ENCODE peak calls at places on chromosome 9, in four cellular contexts. R is GM12878, S is OCI-LY7, F is fibroblast of lung. I is an unnamed sample.

GRCh38 chr9:6758418-6759113 is 793 bp downstream of the KDM4C start:
- DNase-seq in R (no peak), F (peak; percentile 16), S (peak; percentile 69), I (peak; percentile 62)

GRCh38 chr9:4068449-4068848 is 231.4 kb downstream of the GLIS3 start:
- DNase-seq in R (no peak), F (no peak), S (no peak), I (no peak)

GRCh38 chr9:631596-631995 is 209.9 kb upstream of the DMRT1 start:
- DNase-seq in F (no peak), S (no peak), R (no peak), I (no peak)

GRCh38 chr9:6214451-6214850 is 1.2 kb upstream of the IL33 start:
- DNase-seq in F (no peak), S (no peak), R (no peak), I (no peak)

GRCh38 chr9:100540327-100540726 is 37.6 kb upstream of the CAVIN4 start:
- DNase-seq in R (no peak), S (no peak), F (no peak), I (peak; percentile 21)

GRCh38 chr9:15482146-15482545 is 28.6 kb downstream of the PSIP1 start:
- DNase-seq in S (no peak), R (no peak), F (peak; percentile 12), I (no peak)

GRCh38 chr9:91298304-91298703 is 63.4 kb downstream of the AUH start:
- DNase-seq in F (peak; percentile 91), R (no peak), S (no peak), I (no peak)

GRCh38 chr9:2299156-2299842 is 284.2 kb downstream of the SMARCA2 start:
- DNase-seq in R (no peak), S (no peak), F (no peak), I (no peak)

GRCh38 chr9:17018540-17019196 is 116.2 kb upstream of the CNTLN start:
- DNase-seq in R (no peak), F (no peak), S (no peak), I (no peak)

GRCh38 chr9:124297915-124298645 is 40.3 kb downstream of the NEK6 start:
- DNase-seq in S (no peak), R (no peak), F (no peak), I (no peak)
- H4K20me1 ChIP-seq in S (no peaks in the 10 kb centered on the region), R (peaks cover 47% of the 10 kb centered on the region), F (no peaks in the 10 kb centered on the region), I (no peaks in the 10 kb centered on the region)

DNA sequence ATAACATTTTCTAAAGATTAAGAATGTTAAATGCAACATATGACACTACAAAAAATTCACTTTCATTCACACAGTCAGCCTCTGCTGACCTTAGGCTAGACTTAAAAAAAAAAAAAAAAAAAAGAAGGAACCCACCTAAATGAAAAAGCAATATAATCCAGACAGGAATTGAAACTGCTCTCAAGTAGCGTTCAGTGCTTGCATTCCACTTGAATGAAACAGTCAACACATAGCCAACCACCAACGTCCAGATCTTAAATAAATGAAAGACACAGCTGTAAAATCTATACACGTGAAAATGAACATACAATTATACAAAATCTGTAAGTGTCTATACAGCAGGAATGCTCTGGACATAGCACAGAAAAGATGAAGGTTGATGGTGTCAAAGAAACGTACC is 11.4 kb downstream of the TMEM245 start:
- DNase-seq in S (peak; percentile 79), R (no peak), F (peak; percentile 56), I (no peak)
- H3K4me1 ChIP-seq in S (peaks cover 76% of the 10 kb centered on the region), R (peaks cover 18% of the 10 kb centered on the region), F (peaks cover 18% of the 10 kb centered on the region), I (peaks cover 24% of the 10 kb centered on the region)

GRCh38 chr9:136086213-136086881 is 8.7 kb downstream of the NACC2 start:
- DNase-seq in F (no peak), S (no peak), R (no peak), I (no peak)

GRCh38 chr9:136086951-136087740 is 7.9 kb downstream of the NACC2 start:
- DNase-seq in F (no peak), S (no peak), R (no peak), I (no peak)

GRCh38 chr9:136088481-136088938 is 6.6 kb downstream of the NACC2 start:
- DNase-seq in S (no peak), F (no peak), R (no peak), I (no peak)

GRCh38 chr9:136088939-136089696 is 6.0 kb downstream of the NACC2 start:
- DNase-seq in R (no peak), F (no peak), S (no peak), I (no peak)

DNA sequence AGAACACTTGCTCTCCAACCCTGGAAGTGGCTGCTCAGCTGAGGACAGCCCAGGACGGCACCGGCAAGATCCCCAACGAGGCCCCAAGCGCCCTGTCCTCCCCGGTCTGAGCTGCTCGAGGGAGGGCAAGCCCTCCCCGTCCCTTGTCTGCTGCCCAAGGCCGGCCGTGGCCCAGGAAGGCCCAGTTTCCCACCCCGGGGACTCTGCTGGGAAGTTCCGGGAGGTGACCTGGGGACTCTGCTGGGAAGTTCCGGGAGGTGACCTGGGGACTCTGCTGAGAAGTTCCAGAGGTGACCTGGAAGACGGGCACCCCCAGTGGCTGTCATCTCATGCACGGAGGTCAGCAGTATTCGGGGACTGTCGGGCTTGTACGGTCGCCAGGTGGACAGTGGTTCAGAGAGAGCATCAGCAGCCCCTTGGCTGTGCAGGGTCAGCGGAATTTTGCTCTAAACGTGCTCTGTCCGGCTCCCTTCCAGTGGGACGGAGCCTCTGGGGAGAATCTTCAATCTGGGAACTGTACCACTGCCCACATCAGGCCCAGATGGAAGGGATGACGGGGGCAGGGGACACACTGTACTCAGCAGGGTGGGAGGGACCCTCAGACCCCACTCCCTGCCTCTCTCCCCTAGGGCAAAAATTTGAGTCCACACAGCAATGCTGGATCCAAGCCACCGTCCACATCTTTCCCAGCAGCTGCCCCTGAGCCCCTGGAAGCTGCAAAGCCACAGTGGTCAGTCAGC is 7.2 kb downstream of the NACC2 start:
- DNase-seq in R (no peak), F (no peak), S (no peak), I (no peak)
- H4K20me1 ChIP-seq in R (no peaks in the 10 kb centered on the region), F (no peaks in the 10 kb centered on the region), S (no peaks in the 10 kb centered on the region), I (no peaks in the 10 kb centered on the region)

GRCh38 chr9:131980267-131980916 is 99.3 kb downstream of the MED27 start:
- DNase-seq in R (no peak), F (no peak), S (no peak), I (no peak)

GRCh38 chr9:131984564-131984963 is 95.1 kb downstream of the MED27 start:
- DNase-seq in S (no peak), F (no peak), R (no peak), I (no peak)

GRCh38 chr9:131982683-131983239 is 96.9 kb downstream of the MED27 start:
- DNase-seq in S (no peak), R (peak; percentile 37), F (no peak), I (no peak)

GRCh38 chr9:131981116-131981847 is 98.4 kb downstream of the MED27 start:
- DNase-seq in S (no peak), R (no peak), F (no peak), I (no peak)

DNA sequence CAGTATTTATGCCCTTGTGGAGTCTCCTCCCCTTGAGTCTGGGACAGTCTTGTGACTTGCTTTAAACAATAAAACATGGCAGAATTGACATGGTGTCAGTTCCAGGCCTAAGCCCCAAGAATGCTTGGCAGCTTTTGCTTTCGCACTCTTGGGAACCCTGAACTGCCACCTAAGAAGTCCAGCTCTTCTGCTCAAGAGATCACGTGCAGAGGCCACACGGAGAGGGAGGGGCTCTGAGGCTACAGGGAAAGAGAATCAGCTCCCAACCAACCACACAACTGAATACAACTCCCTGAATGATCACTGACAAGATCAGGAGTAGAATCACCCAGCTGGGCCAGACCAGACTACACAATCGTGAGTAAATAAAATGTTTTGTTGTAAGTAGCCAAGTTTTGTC is 97.6 kb downstream of the MED27 start:
- DNase-seq in F (no peak), R (no peak), S (no peak), I (no peak)
- H3K4me1 ChIP-seq in F (peaks cover 6% of the 10 kb centered on the region), R (peaks cover 19% of the 10 kb centered on the region), S (no peaks in the 10 kb centered on the region), I (peaks cover 13% of the 10 kb centered on the region)

GRCh38 chr9:19233344-19233743 is 2.9 kb downstream of the DENND4C start:
- DNase-seq in R (no peak), S (peak; percentile 8), F (no peak), I (no peak)

GRCh38 chr9:19231126-19232035 is 888 bp downstream of the DENND4C start:
- DNase-seq in S (peak; percentile 34), R (no peak), F (peak; percentile 33), I (peak; percentile 69)

GRCh38 chr9:19230356-19231125 is at the start of gene DENND4C:
- DNase-seq in R (peak; percentile 66), F (peak; percentile 82), S (peak; percentile 88), I (peak; percentile 93)

GRCh38 chr9:19232117-19232829 is 1.8 kb downstream of the DENND4C start:
- DNase-seq in S (peak; percentile 16), R (no peak), F (peak; percentile 15), I (no peak)

DNA sequence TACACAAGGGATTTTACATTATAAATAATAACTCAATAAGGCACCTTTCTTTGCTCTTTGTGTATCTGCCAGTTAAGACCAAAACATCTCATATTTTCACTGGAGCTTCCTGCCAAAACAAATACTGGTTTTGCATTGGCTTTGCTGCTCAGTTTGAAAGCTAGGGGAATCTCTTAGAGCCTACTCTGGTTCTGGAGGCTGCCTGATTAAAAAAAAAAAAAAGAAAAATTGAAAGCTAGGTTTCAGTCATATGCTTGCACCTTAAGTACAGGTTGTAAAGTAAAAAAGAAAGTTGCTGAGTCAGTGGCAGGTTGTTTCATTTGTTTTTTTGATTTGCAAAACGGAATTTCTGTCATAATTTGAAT is 2.3 kb downstream of the DENND4C start:
- DNase-seq in S (peak; percentile 30), F (peak; percentile 63), R (peak; percentile 46), I (no peak)
- H4K20me1 ChIP-seq in S (peaks cover 14% of the 10 kb centered on the region), F (no peaks in the 10 kb centered on the region), R (no peaks in the 10 kb centered on the region), I (peaks cover 7% of the 10 kb centered on the region)

GRCh38 chr9:134377976-134378375 is 51.7 kb downstream of the RXRA start:
- DNase-seq in R (no peak), F (no peak), S (no peak), I (no peak)
- H3K4me1 ChIP-seq in R (peaks cover 9% of the 10 kb centered on the region), F (peaks cover 15% of the 10 kb centered on the region), S (no peaks in the 10 kb centered on the region), I (no peaks in the 10 kb centered on the region)

DNA sequence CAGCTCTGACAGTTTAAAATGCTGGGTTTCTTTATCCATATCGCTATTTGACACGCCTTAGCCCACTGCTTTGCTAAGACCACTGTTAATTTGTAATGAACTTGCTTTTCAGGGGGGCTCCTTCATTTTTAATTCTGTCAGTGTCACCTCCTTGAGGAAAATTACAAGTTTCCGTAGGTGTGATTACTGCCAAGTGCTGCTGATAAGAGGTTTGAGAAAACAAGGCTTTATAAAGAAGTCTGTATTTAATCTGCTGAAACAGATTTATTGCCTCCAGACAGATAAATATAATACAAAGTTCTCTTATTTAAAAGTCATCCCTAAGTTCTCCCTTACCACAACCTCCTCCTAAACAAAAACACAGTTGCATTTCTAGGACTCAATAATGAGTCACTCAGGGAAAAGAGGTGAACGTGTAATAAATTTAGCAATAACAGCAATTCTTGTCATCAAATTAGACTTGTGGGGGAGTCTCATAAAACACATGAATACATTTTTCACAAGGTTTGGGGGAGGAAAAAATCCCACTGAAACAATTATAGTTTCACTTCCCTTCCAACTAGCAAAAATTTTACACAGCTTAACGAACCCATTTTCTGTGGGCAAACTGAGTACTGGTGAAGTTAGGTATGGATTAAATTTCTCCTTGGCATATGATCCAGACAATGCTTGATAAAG is 72.8 kb downstream of the MAPKAP1 start:
- DNase-seq in R (no peak), F (no peak), S (peak; percentile 33), I (no peak)
- H4K20me1 ChIP-seq in R (no peaks in the 10 kb centered on the region), F (no peaks in the 10 kb centered on the region), S (peaks cover 40% of the 10 kb centered on the region), I (peaks cover 5% of the 10 kb centered on the region)